ENCODE peak calls at places on chromosomes 1 and 21, in four cellular contexts. One of them, this sample, is unnamed.

GRCh38 chr1:192316692-192317091 is at the start of gene RGS21:
- DNase-seq in smooth muscle cell of the brain vasculature: no peak
- DNase-seq in ascending aorta: no peak
- DNase-seq in neural crest cell: no peak
- DNase-seq in this sample: no peak

GRCh38 chr1:168304865-168305264 is 24.2 kb downstream of the TBX19 start:
- DNase-seq in smooth muscle cell of the brain vasculature: no peak
- DNase-seq in ascending aorta: no peak
- DNase-seq in neural crest cell: no peak
- DNase-seq in this sample: no peak

GRCh38 chr1:29465755-29466154 is 229.4 kb downstream of the PTPRU start:
- DNase-seq in neural crest cell: no peak
- DNase-seq in ascending aorta: no peak
- DNase-seq in smooth muscle cell of the brain vasculature: no peak
- DNase-seq in this sample: no peak

GRCh38 chr1:10755977-10756521 is 40.4 kb downstream of the CASZ1 start:
- DNase-seq in smooth muscle cell of the brain vasculature: no peak
- DNase-seq in neural crest cell: no peak
- DNase-seq in ascending aorta: no peak
- DNase-seq in this sample: peak; percentile 81

GRCh38 chr1:168386949-168387586 is 106.4 kb downstream of the TBX19 start:
- DNase-seq in neural crest cell: no peak
- DNase-seq in smooth muscle cell of the brain vasculature: no peak
- DNase-seq in ascending aorta: no peak
- DNase-seq in this sample: peak; percentile 65

GRCh38 chr21:30718239-30718909 is at the start of gene KRTAP21-3:
- DNase-seq in smooth muscle cell of the brain vasculature: no peak
- DNase-seq in ascending aorta: no peak
- DNase-seq in neural crest cell: no peak
- DNase-seq in this sample: no peak

GRCh38 chr1:232428781-232429530 is 201.0 kb downstream of the SIPA1L2 start:
- DNase-seq in smooth muscle cell of the brain vasculature: peak; percentile 10
- DNase-seq in neural crest cell: no peak
- DNase-seq in ascending aorta: no peak
- DNase-seq in this sample: no peak

GRCh38 chr21:34270406-34270805 is 93.4 kb upstream of the KCNE2 start:
- DNase-seq in neural crest cell: no peak
- DNase-seq in smooth muscle cell of the brain vasculature: no peak
- DNase-seq in ascending aorta: no peak
- DNase-seq in this sample: no peak

GRCh38 chr1:56495538-56495937 is 83.8 kb downstream of the PLPP3 start:
- DNase-seq in smooth muscle cell of the brain vasculature: no peak
- DNase-seq in ascending aorta: no peak
- DNase-seq in neural crest cell: no peak
- DNase-seq in this sample: no peak

GRCh38 chr1:228341450-228341813 is 65.2 kb downstream of the TRIM11 start:
- DNase-seq in smooth muscle cell of the brain vasculature: no peak
- DNase-seq in neural crest cell: no peak
- DNase-seq in ascending aorta: no peak
- DNase-seq in this sample: peak; percentile 18

This sample was measured in left cardiac atrium.